ENCODE peak calls at places on chromosome 19, in nine cellular contexts. E is activated naive CD8-positive, alpha-beta T cell treated with anti-CD3 and anti-CD28 coated beads for 36 hours; W is astrocyte of the cerebellum; B is EL; I is non-pigmented ciliary epithelial cell; M is stimulated activated CD4-positive, alpha-beta T cell treated with anti-CD3 and anti-CD28 coated beads, TNF-alpha, amount 100 ng/mL, for 48 hours; V is hippocampal formation; K is NCI-H1105 treated with DMSO at 0.1 percent for 48 hours; O is H54. F is an unnamed sample.

GRCh38 chr19:28148554-28148953 is 1064.4 kb downstream of the UQCRFS1 start:
- DNase-seq in E (no peak), W (no peak), B (no peak), I (no peak), M (no peak), V (no peak), K (no peak), O (no peak), F (no peak)

GRCh38 chr19:31314156-31314555 is 35.1 kb downstream of the TSHZ3 start:
- DNase-seq in E (no peak), W (no peak), B (no peak), I (no peak), M (no peak), V (no peak), K (no peak), O (no peak), F (no peak)

GRCh38 chr19:18586311-18586710 is 2.3 kb upstream of the REX1BD start:
- DNase-seq in E (no peak), W (no peak), B (no peak), I (no peak), M (no peak), V (no peak), K (no peak), O (no peak), F (no peak)

GRCh38 chr19:17118957-17119356 is 43.4 kb downstream of the MYO9B start:
- DNase-seq in E (no peak), W (no peak), B (no peak), I (no peak), M (no peak), V (no peak), K (no peak), O (no peak), F (no peak)

GRCh38 chr19:46303702-46304397 is 7.0 kb downstream of the HIF3A start:
- DNase-seq in E (peak; percentile 4), W (no peak), B (no peak), I (no peak), M (no peak), V (no peak), K (no peak), O (no peak), F (no peak)

GRCh38 chr19:47882890-47883289 is 3.2 kb downstream of the SULT2A1 start:
- DNase-seq in E (no peak), W (no peak), B (no peak), I (no peak), M (no peak), V (no peak), K (no peak), O (no peak), F (no peak)

GRCh38 chr19:33407140-33407551 is 33.6 kb downstream of the CEBPG start:
- DNase-seq in E (no peak), W (no peak), B (no peak), I (no peak), M (no peak), V (no peak), K (no peak), O (no peak), F (no peak)

GRCh38 chr19:20385056-20385455 is 180.5 kb downstream of the ZNF737 start:
- DNase-seq in E (no peak), W (no peak), B (no peak), I (no peak), M (no peak), V (no peak), K (no peak), O (no peak), F (no peak)

GRCh38 chr19:48186541-48186991 is 16.1 kb downstream of the ZSWIM9 start:
- DNase-seq in E (no peak), W (no peak), B (no peak), I (no peak), M (no peak), V (no peak), K (no peak), O (no peak), F (no peak)

GRCh38 chr19:12774588-12775555 is at the start of gene HOOK2:
- DNase-seq in E (peak; percentile 31), W (no peak), B (no peak), I (no peak), M (no peak), V (no peak), K (peak; percentile 94), O (no peak), F (no peak)

GRCh38 chr19:44875666-44876418 is 15.2 kb upstream of the TOMM40 start:
- DNase-seq in E (no peak), W (no peak), B (peak; percentile 81), I (no peak), M (no peak), V (no peak), K (no peak), O (no peak), F (no peak)

GRCh38 chr19:17553256-17553655 is 2.2 kb upstream of the COLGALT1 start:
- DNase-seq in E (no peak), W (peak; percentile 93), B (peak; percentile 84), I (peak; percentile 65), M (no peak), V (no peak), K (peak; percentile 79), O (no peak), F (no peak)

GRCh38 chr19:43789029-43789428 is 8.3 kb upstream of the KCNN4 start:
- DNase-seq in E (no peak), W (no peak), B (peak; percentile 32), I (no peak), M (no peak), V (no peak), K (no peak), O (no peak), F (no peak)

GRCh38 chr19:1067341-1068103 is 555 bp downstream of the ARHGAP45 start:
- DNase-seq in E (peak; percentile 81), W (no peak), B (no peak), I (no peak), M (no peak), V (no peak), K (no peak), O (no peak), F (no peak)

GRCh38 chr19:49061445-49061844 is 3.2 kb downstream of the NTF4 start:
- DNase-seq in E (peak; percentile 31), W (no peak), B (no peak), I (no peak), M (no peak), V (no peak), K (no peak), O (no peak), F (no peak)

GRCh38 chr19:2811735-2812413 is 7.8 kb upstream of the ZNF554 start:
- DNase-seq in E (no peak), W (no peak), B (no peak), I (no peak), M (no peak), V (no peak), K (no peak), O (no peak), F (no peak)

GRCh38 chr19:10960314-10961072 is at the start of gene SMARCA4:
- DNase-seq in E (peak; percentile 100), W (peak; percentile 92), B (peak; percentile 96), I (peak; percentile 72), M (peak; percentile 97), V (peak; percentile 91), K (peak; percentile 95), O (peak; percentile 97), F (peak; percentile 86)

GRCh38 chr19:48926909-48927308 is 6.6 kb upstream of the DHDH start:
- DNase-seq in E (no peak), W (peak; percentile 82), B (peak; percentile 95), I (peak; percentile 81), M (no peak), V (peak; percentile 11), K (no peak), O (peak; percentile 46), F (peak; percentile 94)

GRCh38 chr19:932647-933552 is 7.1 kb downstream of the ARID3A start:
- DNase-seq in E (peak; percentile 38), W (peak; percentile 70), B (peak; percentile 98), I (peak; percentile 75), M (no peak), V (no peak), K (no peak), O (peak; percentile 98), F (no peak)

GRCh38 chr19:13149628-13150186 is 468 bp downstream of the STX10 start:
- DNase-seq in E (peak; percentile 53), W (no peak), B (peak; percentile 67), I (no peak), M (no peak), V (no peak), K (peak; percentile 54), O (peak; percentile 52), F (no peak)

GRCh38 chr19:53103903-53104203 is 631 bp upstream of the ZNF160 start:
- DNase-seq in E (no peak), W (no peak), B (no peak), I (no peak), M (no peak), V (no peak), K (no peak), O (no peak), F (peak; percentile 13)

GRCh38 chr19:19426799-19427198 is 21.3 kb downstream of the GATAD2A start:
- DNase-seq in E (no peak), W (no peak), B (no peak), I (no peak), M (no peak), V (no peak), K (no peak), O (no peak), F (no peak)

GRCh38 chr19:53942001-53942786 is 20.5 kb upstream of the CACNG8 start:
- DNase-seq in E (peak; percentile 21), W (no peak), B (peak; percentile 29), I (no peak), M (no peak), V (no peak), K (no peak), O (peak; percentile 51), F (no peak)

GRCh38 chr19:30857966-30858490 is 485.8 kb downstream of the ZNF536 start:
- DNase-seq in E (no peak), W (no peak), B (no peak), I (no peak), M (no peak), V (no peak), K (no peak), O (no peak), F (no peak)

GRCh38 chr19:19081642-19082151 is 17.9 kb downstream of the SLC25A42 start:
- DNase-seq in E (no peak), W (no peak), B (no peak), I (no peak), M (no peak), V (no peak), K (no peak), O (no peak), F (no peak)

GRCh38 chr19:53132231-53132991 is at the start of gene ZNF415:
- DNase-seq in E (peak; percentile 73), W (peak; percentile 2), B (peak; percentile 81), I (peak; percentile 19), M (peak; percentile 9), V (peak; percentile 75), K (no peak), O (peak; percentile 95), F (peak; percentile 16)